ENCODE peak calls at places on chromosomes 11 and 22, in nine cellular contexts. One of them, this sample, is unnamed.

GRCh38 chr11:99505319-99505718 is 484.6 kb downstream of the CNTN5 start:
- DNase-seq in nephron progenitor cell: no peak
- DNase-seq in uterus: no peak
- DNase-seq in SK-N-SH: no peak
- DNase-seq in type B pancreatic cell: no peak
- DNase-seq in HFFc6: peak; percentile 2
- DNase-seq in colonic mucosa: no peak
- DNase-seq in AG10803: peak; percentile 2
- DNase-seq in heart left ventricle: no peak
- DNase-seq in this sample: no peak

GRCh38 chr11:130431337-130431773 is 2.9 kb upstream of the ADAMTS8 start:
- DNase-seq in HFFc6: peak; percentile 40
- DNase-seq in SK-N-SH: peak; percentile 80
- DNase-seq in AG10803: peak; percentile 44
- DNase-seq in type B pancreatic cell: no peak
- DNase-seq in colonic mucosa: peak; percentile 80
- DNase-seq in nephron progenitor cell: peak; percentile 90
- DNase-seq in heart left ventricle: peak; percentile 55
- DNase-seq in uterus: peak; percentile 78
- DNase-seq in this sample: peak; percentile 48

GRCh38 chr22:29635734-29636357 is 32.4 kb downstream of the NF2 start:
- DNase-seq in colonic mucosa: no peak
- DNase-seq in nephron progenitor cell: peak; percentile 12
- DNase-seq in heart left ventricle: no peak
- DNase-seq in SK-N-SH: peak; percentile 60
- DNase-seq in type B pancreatic cell: no peak
- DNase-seq in AG10803: peak; percentile 76
- DNase-seq in uterus: no peak
- DNase-seq in HFFc6: peak; percentile 30
- DNase-seq in this sample: no peak

GRCh38 chr11:62545437-62546243 is 966 bp downstream of the AHNAK start:
- DNase-seq in type B pancreatic cell: peak; percentile 95
- DNase-seq in HFFc6: peak; percentile 85
- DNase-seq in colonic mucosa: peak; percentile 98
- DNase-seq in AG10803: peak; percentile 88
- DNase-seq in SK-N-SH: peak; percentile 86
- DNase-seq in uterus: peak; percentile 96
- DNase-seq in heart left ventricle: peak; percentile 96
- DNase-seq in nephron progenitor cell: peak; percentile 80
- DNase-seq in this sample: peak; percentile 58

GRCh38 chr11:7571640-7572000 is 57.8 kb downstream of the PPFIBP2 start:
- DNase-seq in nephron progenitor cell: peak; percentile 78
- DNase-seq in colonic mucosa: peak; percentile 88
- DNase-seq in AG10803: peak; percentile 66
- DNase-seq in uterus: peak; percentile 69
- DNase-seq in SK-N-SH: peak; percentile 70
- DNase-seq in HFFc6: peak; percentile 64
- DNase-seq in type B pancreatic cell: no peak
- DNase-seq in heart left ventricle: peak; percentile 69
- DNase-seq in this sample: no peak

GRCh38 chr11:112219476-112220232 is 6.6 kb upstream of the PTS start:
- DNase-seq in SK-N-SH: peak; percentile 72
- DNase-seq in type B pancreatic cell: no peak
- DNase-seq in nephron progenitor cell: peak; percentile 39
- DNase-seq in uterus: peak; percentile 51
- DNase-seq in HFFc6: peak; percentile 65
- DNase-seq in AG10803: peak; percentile 77
- DNase-seq in heart left ventricle: no peak
- DNase-seq in colonic mucosa: peak; percentile 52
- DNase-seq in this sample: no peak

GRCh38 chr22:46010177-46010867 is 33.4 kb upstream of the WNT7B start:
- DNase-seq in nephron progenitor cell: no peak
- DNase-seq in SK-N-SH: no peak
- DNase-seq in type B pancreatic cell: no peak
- DNase-seq in HFFc6: peak; percentile 34
- DNase-seq in uterus: peak; percentile 47
- DNase-seq in AG10803: peak; percentile 75
- DNase-seq in heart left ventricle: peak; percentile 18
- DNase-seq in colonic mucosa: no peak
- DNase-seq in this sample: no peak

GRCh38 chr11:61972796-61973602 is 5.6 kb upstream of the FTH1 start:
- DNase-seq in uterus: no peak
- DNase-seq in nephron progenitor cell: no peak
- DNase-seq in colonic mucosa: peak; percentile 54
- DNase-seq in AG10803: no peak
- DNase-seq in heart left ventricle: no peak
- DNase-seq in HFFc6: peak; percentile 75
- DNase-seq in type B pancreatic cell: no peak
- DNase-seq in SK-N-SH: no peak
- DNase-seq in this sample: peak; percentile 12

GRCh38 chr11:100753562-100753961 is 66.5 kb downstream of the ARHGAP42 start:
- DNase-seq in SK-N-SH: no peak
- DNase-seq in AG10803: no peak
- DNase-seq in nephron progenitor cell: peak; percentile 5
- DNase-seq in heart left ventricle: no peak
- DNase-seq in HFFc6: no peak
- DNase-seq in colonic mucosa: no peak
- DNase-seq in type B pancreatic cell: no peak
- DNase-seq in uterus: no peak
- DNase-seq in this sample: no peak
- TF ChIP-seq CTCF in SK-N-SH: no peak
- TF ChIP-seq CTCF in AG10803: no peak
- TF ChIP-seq CTCF in nephron progenitor cell: no peak
- TF ChIP-seq CTCF in heart left ventricle: no peak
- TF ChIP-seq CTCF in HFFc6: no peak
- TF ChIP-seq CTCF in colonic mucosa: no peak
- TF ChIP-seq CTCF in type B pancreatic cell: no peak
- TF ChIP-seq CTCF in uterus: no peak
- TF ChIP-seq CTCF in this sample: no peak

GRCh38 chr11:103433976-103434375 is 324.8 kb downstream of the DYNC2H1 start:
- DNase-seq in HFFc6: no peak
- DNase-seq in type B pancreatic cell: no peak
- DNase-seq in heart left ventricle: no peak
- DNase-seq in colonic mucosa: no peak
- DNase-seq in AG10803: peak; percentile 5
- DNase-seq in nephron progenitor cell: no peak
- DNase-seq in SK-N-SH: no peak
- DNase-seq in uterus: no peak
- DNase-seq in this sample: no peak

GRCh38 chr11:103441021-103441420 is 331.8 kb downstream of the DYNC2H1 start:
- DNase-seq in HFFc6: no peak
- DNase-seq in nephron progenitor cell: no peak
- DNase-seq in SK-N-SH: no peak
- DNase-seq in AG10803: no peak
- DNase-seq in uterus: no peak
- DNase-seq in heart left ventricle: no peak
- DNase-seq in type B pancreatic cell: no peak
- DNase-seq in colonic mucosa: no peak
- DNase-seq in this sample: no peak

GRCh38 chr11:103433380-103433779 is 324.2 kb downstream of the DYNC2H1 start:
- DNase-seq in heart left ventricle: no peak
- DNase-seq in uterus: no peak
- DNase-seq in SK-N-SH: no peak
- DNase-seq in AG10803: peak; percentile 71
- DNase-seq in colonic mucosa: no peak
- DNase-seq in type B pancreatic cell: no peak
- DNase-seq in nephron progenitor cell: no peak
- DNase-seq in HFFc6: peak; percentile 88
- DNase-seq in this sample: no peak

DNA sequence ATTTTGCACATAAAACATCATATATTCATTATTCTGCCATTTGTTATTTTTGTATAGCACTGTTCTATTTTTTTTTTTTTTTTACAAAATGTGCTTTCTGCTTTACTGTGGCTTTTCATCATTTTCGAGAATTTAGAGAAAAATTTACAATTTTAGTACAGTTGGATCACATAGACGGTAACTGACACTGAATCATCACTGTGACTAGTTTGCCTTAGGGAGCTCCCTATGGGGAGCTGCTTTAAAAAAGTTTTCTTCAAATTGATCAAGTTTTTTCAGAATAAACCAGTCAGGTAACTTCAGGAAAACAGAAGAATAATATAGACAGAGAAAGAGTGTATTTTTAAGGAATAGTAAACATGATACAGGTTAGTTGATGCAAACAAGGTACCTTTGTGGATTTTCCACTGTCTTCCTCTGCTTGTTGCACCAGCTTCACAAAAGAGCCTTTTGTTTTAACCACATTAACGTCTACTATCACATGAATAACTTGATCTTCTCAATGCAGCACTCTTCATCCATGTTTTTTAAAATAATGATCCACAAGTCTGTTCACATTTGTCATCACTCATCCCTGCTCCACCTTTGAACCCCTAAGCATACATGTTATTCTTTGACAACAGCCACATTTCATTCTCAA is 327.0 kb downstream of the DYNC2H1 start:
- DNase-seq in HFFc6: no peak
- DNase-seq in nephron progenitor cell: no peak
- DNase-seq in type B pancreatic cell: no peak
- DNase-seq in uterus: no peak
- DNase-seq in heart left ventricle: no peak
- DNase-seq in colonic mucosa: no peak
- DNase-seq in AG10803: no peak
- DNase-seq in SK-N-SH: no peak
- DNase-seq in this sample: no peak
- TF ChIP-seq CTCF in HFFc6: no peak
- TF ChIP-seq CTCF in nephron progenitor cell: no peak
- TF ChIP-seq CTCF in type B pancreatic cell: no peak
- TF ChIP-seq CTCF in uterus: no peak
- TF ChIP-seq CTCF in heart left ventricle: no peak
- TF ChIP-seq CTCF in colonic mucosa: no peak
- TF ChIP-seq CTCF in AG10803: no peak
- TF ChIP-seq CTCF in SK-N-SH: no peak
- TF ChIP-seq CTCF in this sample: no peak

GRCh38 chr22:25961699-25962098 is 207.6 kb upstream of the SEZ6L start:
- DNase-seq in type B pancreatic cell: no peak
- DNase-seq in uterus: no peak
- DNase-seq in HFFc6: no peak
- DNase-seq in AG10803: no peak
- DNase-seq in colonic mucosa: no peak
- DNase-seq in heart left ventricle: no peak
- DNase-seq in nephron progenitor cell: no peak
- DNase-seq in SK-N-SH: no peak
- DNase-seq in this sample: no peak

GRCh38 chr22:25965331-25965730 is 203.9 kb upstream of the SEZ6L start:
- DNase-seq in nephron progenitor cell: no peak
- DNase-seq in type B pancreatic cell: no peak
- DNase-seq in heart left ventricle: no peak
- DNase-seq in SK-N-SH: no peak
- DNase-seq in AG10803: no peak
- DNase-seq in uterus: no peak
- DNase-seq in HFFc6: no peak
- DNase-seq in colonic mucosa: no peak
- DNase-seq in this sample: no peak

GRCh38 chr22:25962711-25963110 is 206.6 kb upstream of the SEZ6L start:
- DNase-seq in HFFc6: no peak
- DNase-seq in AG10803: no peak
- DNase-seq in uterus: no peak
- DNase-seq in type B pancreatic cell: no peak
- DNase-seq in nephron progenitor cell: no peak
- DNase-seq in SK-N-SH: no peak
- DNase-seq in heart left ventricle: no peak
- DNase-seq in colonic mucosa: no peak
- DNase-seq in this sample: no peak

GRCh38 chr22:25956801-25957200 is 212.5 kb upstream of the SEZ6L start:
- DNase-seq in uterus: no peak
- DNase-seq in colonic mucosa: no peak
- DNase-seq in type B pancreatic cell: no peak
- DNase-seq in HFFc6: no peak
- DNase-seq in SK-N-SH: peak; percentile 65
- DNase-seq in nephron progenitor cell: no peak
- DNase-seq in AG10803: no peak
- DNase-seq in heart left ventricle: no peak
- DNase-seq in this sample: no peak

DNA sequence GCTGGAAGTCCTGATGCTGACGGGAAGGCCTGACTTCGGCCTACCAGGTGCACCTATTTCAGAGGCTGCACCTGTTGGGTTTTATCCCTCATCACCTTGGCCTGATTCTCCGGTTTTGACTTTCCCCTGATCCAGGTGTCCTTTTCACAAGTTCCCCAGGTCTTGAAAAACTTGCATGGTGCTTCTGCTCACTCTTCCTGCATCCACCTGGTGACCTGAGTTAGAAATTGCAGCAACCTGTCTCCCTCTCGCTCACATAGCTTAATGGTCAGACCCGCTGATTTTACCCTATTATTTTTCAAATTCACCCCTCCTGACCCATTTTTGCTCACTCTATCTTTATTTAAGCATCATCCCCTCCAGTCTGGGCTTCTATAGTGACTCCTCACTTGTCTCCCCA is 208.9 kb upstream of the SEZ6L start:
- DNase-seq in nephron progenitor cell: no peak
- DNase-seq in uterus: no peak
- DNase-seq in SK-N-SH: no peak
- DNase-seq in colonic mucosa: no peak
- DNase-seq in heart left ventricle: no peak
- DNase-seq in type B pancreatic cell: no peak
- DNase-seq in HFFc6: no peak
- DNase-seq in AG10803: no peak
- DNase-seq in this sample: no peak
- TF ChIP-seq CTCF in nephron progenitor cell: no peak
- TF ChIP-seq CTCF in uterus: no peak
- TF ChIP-seq CTCF in SK-N-SH: no peak
- TF ChIP-seq CTCF in colonic mucosa: no peak
- TF ChIP-seq CTCF in heart left ventricle: no peak
- TF ChIP-seq CTCF in type B pancreatic cell: no peak
- TF ChIP-seq CTCF in HFFc6: no peak
- TF ChIP-seq CTCF in AG10803: no peak
- TF ChIP-seq CTCF in this sample: no peak

GRCh38 chr22:37822079-37822833 is 926 bp upstream of the GALR3 start:
- DNase-seq in AG10803: no peak
- DNase-seq in SK-N-SH: no peak
- DNase-seq in colonic mucosa: no peak
- DNase-seq in HFFc6: no peak
- DNase-seq in uterus: no peak
- DNase-seq in heart left ventricle: no peak
- DNase-seq in type B pancreatic cell: no peak
- DNase-seq in nephron progenitor cell: peak; percentile 20
- DNase-seq in this sample: no peak

GRCh38 chr22:37827056-37827455 is 3.9 kb downstream of the GALR3 start:
- DNase-seq in heart left ventricle: peak; percentile 68
- DNase-seq in colonic mucosa: no peak
- DNase-seq in AG10803: no peak
- DNase-seq in HFFc6: no peak
- DNase-seq in SK-N-SH: no peak
- DNase-seq in nephron progenitor cell: no peak
- DNase-seq in type B pancreatic cell: no peak
- DNase-seq in uterus: peak; percentile 51
- DNase-seq in this sample: no peak

GRCh38 chr22:37823134-37823985 is at the start of gene GALR3:
- DNase-seq in uterus: no peak
- DNase-seq in AG10803: no peak
- DNase-seq in type B pancreatic cell: no peak
- DNase-seq in HFFc6: no peak
- DNase-seq in colonic mucosa: no peak
- DNase-seq in heart left ventricle: no peak
- DNase-seq in nephron progenitor cell: no peak
- DNase-seq in SK-N-SH: no peak
- DNase-seq in this sample: no peak

GRCh38 chr22:37820350-37820749 is 2.8 kb upstream of the GALR3 start:
- DNase-seq in AG10803: no peak
- DNase-seq in type B pancreatic cell: no peak
- DNase-seq in heart left ventricle: no peak
- DNase-seq in SK-N-SH: no peak
- DNase-seq in HFFc6: no peak
- DNase-seq in nephron progenitor cell: no peak
- DNase-seq in colonic mucosa: no peak
- DNase-seq in uterus: no peak
- DNase-seq in this sample: no peak

DNA sequence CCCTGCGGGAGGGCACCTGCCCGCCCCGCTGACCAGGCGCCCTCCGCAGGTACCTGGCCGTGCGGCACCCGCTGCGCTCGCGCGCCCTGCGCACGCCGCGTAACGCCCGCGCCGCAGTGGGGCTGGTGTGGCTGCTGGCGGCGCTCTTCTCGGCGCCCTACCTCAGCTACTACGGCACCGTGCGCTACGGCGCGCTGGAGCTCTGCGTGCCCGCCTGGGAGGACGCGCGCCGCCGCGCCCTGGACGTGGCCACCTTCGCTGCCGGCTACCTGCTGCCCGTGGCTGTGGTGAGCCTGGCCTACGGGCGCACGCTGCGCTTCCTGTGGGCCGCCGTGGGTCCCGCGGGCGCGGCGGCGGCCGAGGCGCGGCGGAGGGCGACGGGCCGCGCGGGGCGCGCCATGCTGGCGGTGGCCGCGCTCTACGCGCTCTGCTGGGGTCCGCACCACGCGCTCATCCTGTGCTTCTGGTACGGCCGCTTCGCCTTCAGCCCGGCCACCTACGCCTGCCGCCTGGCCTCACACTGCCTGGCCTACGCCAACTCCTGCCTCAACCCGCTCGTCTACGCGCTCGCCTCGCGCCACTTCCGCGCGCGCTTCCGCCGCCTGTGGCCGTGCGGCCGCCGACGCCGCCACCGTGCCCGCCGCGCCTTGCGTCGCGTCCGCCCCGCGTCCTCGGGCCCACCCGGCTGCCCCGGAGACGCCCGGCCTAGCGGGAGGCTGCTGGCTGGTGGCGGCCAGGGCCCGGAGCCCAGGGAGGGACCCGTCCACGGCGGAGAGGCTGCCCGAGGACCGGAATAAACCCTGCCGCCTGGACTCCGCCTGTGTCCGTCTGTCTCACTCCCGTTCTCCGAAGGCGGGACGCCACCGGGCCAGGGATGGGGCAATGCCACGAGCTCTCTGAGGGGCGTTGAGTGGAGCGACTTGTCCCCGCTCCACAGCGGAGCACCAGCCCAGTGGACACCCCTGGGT is 1.8 kb downstream of the GALR3 start:
- DNase-seq in heart left ventricle: no peak
- DNase-seq in type B pancreatic cell: no peak
- DNase-seq in uterus: no peak
- DNase-seq in AG10803: no peak
- DNase-seq in colonic mucosa: no peak
- DNase-seq in nephron progenitor cell: peak; percentile 55
- DNase-seq in HFFc6: no peak
- DNase-seq in SK-N-SH: peak; percentile 71
- DNase-seq in this sample: no peak
- TF ChIP-seq CTCF in heart left ventricle: no peak
- TF ChIP-seq CTCF in type B pancreatic cell: no peak
- TF ChIP-seq CTCF in uterus: no peak
- TF ChIP-seq CTCF in AG10803: no peak
- TF ChIP-seq CTCF in colonic mucosa: no peak
- TF ChIP-seq CTCF in nephron progenitor cell: no peak
- TF ChIP-seq CTCF in HFFc6: no peak
- TF ChIP-seq CTCF in SK-N-SH: no peak
- TF ChIP-seq CTCF in this sample: no peak

This sample was measured in activated B cell treated with CpG ODN at 0.5 μM for 24 hours.